ENCODE peak calls at places on chromosomes 12 and 14, in four cellular contexts. One of them, this sample, is unnamed.
A peak's percentile ranks its signal among the peaks of the same experiment; 100 is the strongest.

GRCh38 chr12:30019386-30020140 is 235.8 kb upstream of the TMTC1 start:
- DNase-seq in activated T-helper 1 cell treated with anti-CD3 and anti-CD28 coated beads, Interleukin-12 subunit alpha, Interleukin-12 subunit beta, Interleukin-2, Interleukin-4 antibody, amounts not matched to agents 30 ng/mL and 10 ng/mL and 1 ng/mL, durations not matched to agents 14 hours and 24 hours and 36 hours: no peak
- DNase-seq in RPMI7951: peak; percentile 64
- DNase-seq in upper lobe of right lung: no peak
- DNase-seq in this sample: no peak

GRCh38 chr12:5480218-5480952 is 48.5 kb downstream of the NTF3 start:
- DNase-seq in RPMI7951: peak; percentile 64
- DNase-seq in activated T-helper 1 cell treated with anti-CD3 and anti-CD28 coated beads, Interleukin-12 subunit alpha, Interleukin-12 subunit beta, Interleukin-2, Interleukin-4 antibody, amounts not matched to agents 30 ng/mL and 10 ng/mL and 1 ng/mL, durations not matched to agents 14 hours and 24 hours and 36 hours: no peak
- DNase-seq in upper lobe of right lung: no peak
- DNase-seq in this sample: no peak

GRCh38 chr12:6215932-6216494 is 15.8 kb downstream of the CD9 start:
- DNase-seq in upper lobe of right lung: peak; percentile 93
- DNase-seq in activated T-helper 1 cell treated with anti-CD3 and anti-CD28 coated beads, Interleukin-12 subunit alpha, Interleukin-12 subunit beta, Interleukin-2, Interleukin-4 antibody, amounts not matched to agents 30 ng/mL and 10 ng/mL and 1 ng/mL, durations not matched to agents 14 hours and 24 hours and 36 hours: no peak
- DNase-seq in RPMI7951: peak; percentile 93
- DNase-seq in this sample: no peak

GRCh38 chr12:122024132-122024785 is 2.6 kb downstream of the BCL7A start:
- DNase-seq in RPMI7951: no peak
- DNase-seq in upper lobe of right lung: no peak
- DNase-seq in activated T-helper 1 cell treated with anti-CD3 and anti-CD28 coated beads, Interleukin-12 subunit alpha, Interleukin-12 subunit beta, Interleukin-2, Interleukin-4 antibody, amounts not matched to agents 30 ng/mL and 10 ng/mL and 1 ng/mL, durations not matched to agents 14 hours and 24 hours and 36 hours: no peak
- DNase-seq in this sample: no peak

GRCh38 chr12:112616469-112617190 is 174.9 kb upstream of the RPH3A start:
- DNase-seq in activated T-helper 1 cell treated with anti-CD3 and anti-CD28 coated beads, Interleukin-12 subunit alpha, Interleukin-12 subunit beta, Interleukin-2, Interleukin-4 antibody, amounts not matched to agents 30 ng/mL and 10 ng/mL and 1 ng/mL, durations not matched to agents 14 hours and 24 hours and 36 hours: no peak
- DNase-seq in upper lobe of right lung: no peak
- DNase-seq in RPMI7951: no peak
- DNase-seq in this sample: no peak

GRCh38 chr12:25958254-25959068 is at the start of gene RASSF8:
- DNase-seq in activated T-helper 1 cell treated with anti-CD3 and anti-CD28 coated beads, Interleukin-12 subunit alpha, Interleukin-12 subunit beta, Interleukin-2, Interleukin-4 antibody, amounts not matched to agents 30 ng/mL and 10 ng/mL and 1 ng/mL, durations not matched to agents 14 hours and 24 hours and 36 hours: peak; percentile 1
- DNase-seq in upper lobe of right lung: peak; percentile 89
- DNase-seq in RPMI7951: peak; percentile 76
- DNase-seq in this sample: peak; percentile 70

GRCh38 chr12:116122639-116123038 is 154.9 kb downstream of the MED13L start:
- DNase-seq in RPMI7951: no peak
- DNase-seq in upper lobe of right lung: no peak
- DNase-seq in activated T-helper 1 cell treated with anti-CD3 and anti-CD28 coated beads, Interleukin-12 subunit alpha, Interleukin-12 subunit beta, Interleukin-2, Interleukin-4 antibody, amounts not matched to agents 30 ng/mL and 10 ng/mL and 1 ng/mL, durations not matched to agents 14 hours and 24 hours and 36 hours: no peak
- DNase-seq in this sample: no peak

GRCh38 chr12:6868211-6869048 is 1.1 kb downstream of the TPI1 start:
- DNase-seq in upper lobe of right lung: no peak
- DNase-seq in activated T-helper 1 cell treated with anti-CD3 and anti-CD28 coated beads, Interleukin-12 subunit alpha, Interleukin-12 subunit beta, Interleukin-2, Interleukin-4 antibody, amounts not matched to agents 30 ng/mL and 10 ng/mL and 1 ng/mL, durations not matched to agents 14 hours and 24 hours and 36 hours: no peak
- DNase-seq in RPMI7951: no peak
- DNase-seq in this sample: no peak

GRCh38 chr12:4355843-4356327 is 23.6 kb downstream of the FGF23 start:
- DNase-seq in upper lobe of right lung: no peak
- DNase-seq in activated T-helper 1 cell treated with anti-CD3 and anti-CD28 coated beads, Interleukin-12 subunit alpha, Interleukin-12 subunit beta, Interleukin-2, Interleukin-4 antibody, amounts not matched to agents 30 ng/mL and 10 ng/mL and 1 ng/mL, durations not matched to agents 14 hours and 24 hours and 36 hours: peak; percentile 28
- DNase-seq in RPMI7951: peak; percentile 45
- DNase-seq in this sample: peak; percentile 92

GRCh38 chr14:103696466-103697071 is 18.7 kb downstream of the XRCC3 start:
- DNase-seq in upper lobe of right lung: peak; percentile 51
- DNase-seq in activated T-helper 1 cell treated with anti-CD3 and anti-CD28 coated beads, Interleukin-12 subunit alpha, Interleukin-12 subunit beta, Interleukin-2, Interleukin-4 antibody, amounts not matched to agents 30 ng/mL and 10 ng/mL and 1 ng/mL, durations not matched to agents 14 hours and 24 hours and 36 hours: no peak
- DNase-seq in RPMI7951: no peak
- DNase-seq in this sample: no peak

GRCh38 chr14:76812093-76812421 is 625 bp downstream of the ANGEL1 start:
- DNase-seq in activated T-helper 1 cell treated with anti-CD3 and anti-CD28 coated beads, Interleukin-12 subunit alpha, Interleukin-12 subunit beta, Interleukin-2, Interleukin-4 antibody, amounts not matched to agents 30 ng/mL and 10 ng/mL and 1 ng/mL, durations not matched to agents 14 hours and 24 hours and 36 hours: no peak
- DNase-seq in upper lobe of right lung: no peak
- DNase-seq in RPMI7951: no peak
- DNase-seq in this sample: no peak

GRCh38 chr12:64737539-64737938 is 21.7 kb downstream of the GNS start:
- DNase-seq in RPMI7951: no peak
- DNase-seq in upper lobe of right lung: no peak
- DNase-seq in activated T-helper 1 cell treated with anti-CD3 and anti-CD28 coated beads, Interleukin-12 subunit alpha, Interleukin-12 subunit beta, Interleukin-2, Interleukin-4 antibody, amounts not matched to agents 30 ng/mL and 10 ng/mL and 1 ng/mL, durations not matched to agents 14 hours and 24 hours and 36 hours: peak; percentile 16
- DNase-seq in this sample: no peak

GRCh38 chr12:85798122-85798521 is 38.1 kb downstream of the RASSF9 start:
- DNase-seq in RPMI7951: no peak
- DNase-seq in upper lobe of right lung: no peak
- DNase-seq in activated T-helper 1 cell treated with anti-CD3 and anti-CD28 coated beads, Interleukin-12 subunit alpha, Interleukin-12 subunit beta, Interleukin-2, Interleukin-4 antibody, amounts not matched to agents 30 ng/mL and 10 ng/mL and 1 ng/mL, durations not matched to agents 14 hours and 24 hours and 36 hours: no peak
- DNase-seq in this sample: no peak

GRCh38 chr14:104436047-104436531 is 143.5 kb upstream of the C14orf180 start:
- DNase-seq in RPMI7951: peak; percentile 67
- DNase-seq in activated T-helper 1 cell treated with anti-CD3 and anti-CD28 coated beads, Interleukin-12 subunit alpha, Interleukin-12 subunit beta, Interleukin-2, Interleukin-4 antibody, amounts not matched to agents 30 ng/mL and 10 ng/mL and 1 ng/mL, durations not matched to agents 14 hours and 24 hours and 36 hours: no peak
- DNase-seq in upper lobe of right lung: peak; percentile 79
- DNase-seq in this sample: no peak

This sample was measured in SK-MEL-5.